ENCODE peak calls at places on chromosome 1, in four cellular contexts. E, P, T and L are unnamed samples.

GRCh38 chr1:240000634-240001033 is 91.0 kb upstream of the FMN2 start:
- DNase-seq in E (no peak), P (no peak), T (no peak), L (no peak)

GRCh38 chr1:21334214-21335087 is 44.2 kb upstream of the ECE1 start:
- DNase-seq in E (peak; percentile 65), P (peak; percentile 91), T (peak; percentile 59), L (no peak)

GRCh38 chr1:7116001-7116400 is 330.7 kb downstream of the CAMTA1 start:
- DNase-seq in E (no peak), P (no peak), T (no peak), L (no peak)

GRCh38 chr1:203572134-203572625 is 54.5 kb upstream of the ATP2B4 start:
- DNase-seq in E (no peak), P (no peak), T (peak; percentile 37), L (no peak)

GRCh38 chr1:84538599-84538998 is 32.2 kb upstream of the GNG5 start:
- DNase-seq in E (no peak), P (no peak), T (no peak), L (no peak)

GRCh38 chr1:172040466-172040865 is 199.2 kb downstream of the DNM3 start:
- DNase-seq in E (no peak), P (no peak), T (no peak), L (no peak)

GRCh38 chr1:5991784-5992033 is 516 bp downstream of the NPHP4 start:
- DNase-seq in E (no peak), P (no peak), T (peak; percentile 89), L (peak; percentile 74)

GRCh38 chr1:73627723-73628122 is 570.3 kb downstream of the LRRIQ3 start:
- DNase-seq in E (no peak), P (no peak), T (no peak), L (no peak)

GRCh38 chr1:92486251-92487077 is at the start of gene GFI1:
- DNase-seq in E (no peak), P (no peak), T (peak; percentile 58), L (no peak)

GRCh38 chr1:47738560-47739182 is 258.5 kb downstream of the TRABD2B start:
- DNase-seq in E (peak; percentile 80), P (no peak), T (peak; percentile 74), L (no peak)

GRCh38 chr1:155049651-155050559 is 1.2 kb upstream of the ADAM15 start:
- DNase-seq in E (no peak), P (no peak), T (no peak), L (no peak)

GRCh38 chr1:201051399-201051798 is 27.9 kb upstream of the KIF21B start:
- DNase-seq in E (no peak), P (no peak), T (no peak), L (no peak)

GRCh38 chr1:114607223-114607622 is 25.8 kb upstream of the BCAS2 start:
- DNase-seq in E (no peak), P (no peak), T (no peak), L (no peak)

GRCh38 chr1:81834268-81834667 is 33.5 kb downstream of the ADGRL2 start:
- DNase-seq in E (no peak), P (no peak), T (no peak), L (no peak)

GRCh38 chr1:6882414-6882813 is 97.2 kb downstream of the CAMTA1 start:
- DNase-seq in E (no peak), P (no peak), T (no peak), L (no peak)

GRCh38 chr1:86258106-86258505 is 101.5 kb upstream of the COL24A1 start:
- DNase-seq in E (no peak), P (no peak), T (no peak), L (no peak)

GRCh38 chr1:168468042-168468809 is 75.6 kb downstream of the XCL2 start:
- DNase-seq in E (no peak), P (no peak), T (no peak), L (no peak)

GRCh38 chr1:67599085-67599484 is 85.9 kb upstream of the GADD45A start:
- DNase-seq in E (no peak), P (no peak), T (no peak), L (no peak)

GRCh38 chr1:226364129-226364899 is 43.6 kb downstream of the PARP1 start:
- DNase-seq in E (no peak), P (no peak), T (peak; percentile 82), L (no peak)

GRCh38 chr1:25232866-25233784 is 823 bp upstream of the SYF2 start:
- DNase-seq in E (peak; percentile 99), P (peak; percentile 72), T (peak; percentile 81), L (peak; percentile 68)

DNA sequence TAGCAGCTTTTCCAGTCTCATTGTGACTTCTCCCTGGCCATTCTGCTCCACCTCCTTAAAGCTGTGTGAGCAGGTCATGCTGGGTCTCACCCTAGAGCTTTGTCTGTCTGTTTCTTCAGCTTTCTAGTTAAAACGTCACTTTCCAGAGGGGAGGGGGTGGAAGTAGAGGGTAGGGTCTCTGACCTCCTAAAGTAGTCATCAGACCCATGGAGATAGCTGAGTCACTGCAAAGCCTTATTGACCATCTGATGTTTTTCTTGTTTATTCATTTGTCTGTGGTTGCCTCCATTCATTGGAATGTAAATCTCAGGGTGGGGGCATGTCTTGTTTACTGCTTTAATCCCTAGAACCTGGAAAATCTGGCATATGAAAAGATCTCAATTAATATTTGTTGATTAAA is 52.7 kb downstream of the ELF3 start:
- DNase-seq in E (peak; percentile 61), P (no peak), T (no peak), L (no peak)
- TF ChIP-seq NRF1 in E (peak; percentile 12), P (no peak), T (no peak), L (no peak)

GRCh38 chr1:42700006-42700405 is 17.8 kb downstream of the YBX1 start:
- DNase-seq in E (no peak), P (no peak), T (no peak), L (no peak)
- TF ChIP-seq YY1 in E (no peak), P (no peak), T (no peak), L (no peak)

DNA sequence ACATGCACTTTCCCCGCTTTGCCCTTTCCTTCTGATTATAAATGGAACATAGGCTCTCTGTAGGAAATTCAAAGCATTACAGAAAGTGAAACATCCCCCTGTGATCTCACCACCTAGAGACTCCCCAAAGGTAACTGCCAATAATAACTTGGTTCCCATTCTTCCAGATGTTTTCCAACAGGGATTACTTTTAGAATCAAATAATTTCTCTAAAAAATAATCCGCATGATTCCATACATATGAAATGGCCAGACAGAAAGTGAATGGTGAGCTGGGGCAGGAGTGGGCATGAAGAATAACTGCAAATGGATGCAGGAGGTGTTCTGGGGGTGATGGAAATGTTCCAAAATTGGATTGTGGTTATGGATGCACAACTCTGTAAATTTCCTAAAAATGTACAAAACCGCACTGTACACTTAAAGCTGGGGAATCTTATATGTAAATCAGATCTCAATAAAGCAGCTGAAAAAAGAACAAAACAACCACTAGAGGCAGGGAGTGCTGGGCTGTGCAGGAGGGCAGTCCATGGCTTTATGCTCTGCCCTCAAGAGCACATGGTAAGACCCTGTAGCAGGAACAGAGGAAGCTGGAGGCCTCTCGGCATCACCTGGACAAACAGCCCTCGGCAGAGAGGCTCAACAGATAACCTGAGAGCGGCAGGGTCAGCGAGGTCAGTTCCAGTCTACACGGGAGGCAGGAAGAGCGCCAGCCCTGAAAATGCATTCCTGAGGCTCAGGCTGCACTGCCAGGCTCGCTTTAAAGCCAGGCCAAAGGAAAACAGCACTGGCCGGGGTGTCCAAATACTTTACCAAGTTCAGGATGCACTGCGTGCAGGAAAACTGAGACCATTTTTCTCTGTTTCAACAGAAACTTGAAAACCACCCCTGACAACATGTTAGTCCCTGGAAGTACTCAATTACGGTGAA is 39.7 kb downstream of the CAPZB start:
- DNase-seq in E (peak; percentile 36), P (no peak), T (peak; percentile 61), L (no peak)
- TF ChIP-seq NRF1 in E (no peak), P (no peak), T (no peak), L (no peak)

GRCh38 chr1:182649041-182649440 is 35.3 kb downstream of the RGS8 start:
- DNase-seq in E (no peak), P (no peak), T (no peak), L (no peak)
- TF ChIP-seq YY1 in E (no peak), P (no peak), T (no peak), L (no peak)